ENCODE peak calls at places on chromosomes 16 and 17, in four cellular contexts. B is thoracic aorta, V is hypothalamus, Y is nephron progenitor cell. C is an unnamed sample.

GRCh38 chr17:9432867-9433495 is 142.6 kb downstream of the STX8 start:
- DNase-seq in B (no peak), V (no peak), Y (no peak), C (no peak)

GRCh38 chr17:28738680-28739384 is 5.0 kb upstream of the TRAF4 start:
- DNase-seq in B (no peak), Y (no peak), V (no peak), C (no peak)

GRCh38 chr17:78325076-78325712 is 34.7 kb downstream of the SOCS3 start:
- DNase-seq in V (no peak), B (no peak), Y (no peak), C (no peak)

GRCh38 chr17:20988001-20988641 is 54.7 kb downstream of the USP22 start:
- DNase-seq in V (no peak), Y (no peak), B (no peak), C (no peak)

GRCh38 chr17:12282056-12282455 is 261.4 kb downstream of the MAP2K4 start:
- DNase-seq in Y (no peak), V (no peak), B (no peak), C (no peak)

GRCh38 chr17:76188213-76189060 is 47.4 kb upstream of the FOXJ1 start:
- DNase-seq in B (no peak), Y (no peak), V (no peak), C (no peak)

GRCh38 chr16:12601290-12601900 is 202.3 kb downstream of the CPPED1 start:
- DNase-seq in B (no peak), V (no peak), Y (no peak), C (no peak)

GRCh38 chr17:33779399-33779697 is 475.7 kb upstream of the CCL2 start:
- DNase-seq in Y (no peak), V (no peak), B (no peak), C (no peak)

GRCh38 chr17:17154556-17154955 is 51.6 kb downstream of the PLD6 start:
- DNase-seq in V (no peak), Y (no peak), B (no peak), C (no peak)

GRCh38 chr17:79760197-79760906 is 17.6 kb upstream of the CBX2 start:
- DNase-seq in B (no peak), Y (no peak), V (no peak), C (no peak)

GRCh38 chr16:74984194-74984669 is 691 bp downstream of the WDR59 start:
- DNase-seq in V (no peak), Y (no peak), B (no peak), C (no peak)

GRCh38 chr16:14302031-14302398 is 230.9 kb downstream of the MRTFB start:
- DNase-seq in Y (peak), B (no peak), V (no peak), C (no peak)

GRCh38 chr16:17026600-17027242 is 444.0 kb downstream of the XYLT1 start:
- DNase-seq in V (no peak), B (no peak), Y (no peak), C (no peak)

GRCh38 chr17:51351890-51352289 is 91.5 kb downstream of the UTP18 start:
- DNase-seq in Y (no peak), B (no peak), V (no peak), C (no peak)

GRCh38 chr17:73710095-73710592 is 65.9 kb upstream of the SDK2 start:
- DNase-seq in V (peak), Y (peak), B (peak), C (no peak)

GRCh38 chr16:87353613-87354012 is 30.0 kb downstream of the FBXO31 start:
- DNase-seq in V (no peak), Y (no peak), B (no peak), C (no peak)

GRCh38 chr17:77095461-77095860 is 45.3 kb upstream of the SEC14L1 start:
- DNase-seq in V (no peak), B (no peak), Y (no peak), C (no peak)

GRCh38 chr16:81165411-81166097 is 69.4 kb upstream of the GCSH start:
- DNase-seq in Y (no peak), V (no peak), B (no peak), C (no peak)

GRCh38 chr16:67872631-67873434 is at the start of gene EDC4:
- DNase-seq in V (peak), Y (peak), B (peak), C (peak)

GRCh38 chr17:60410001-60410400 is 12.3 kb upstream of the CHCT1 start:
- DNase-seq in Y (no peak), B (no peak), V (no peak), C (no peak)

GRCh38 chr17:17206913-17207368 is 808 bp upstream of the PLD6 start:
- DNase-seq in B (no peak), Y (no peak), V (no peak), C (no peak)

GRCh38 chr17:564526-564925 is 150.1 kb downstream of the VPS53 start:
- DNase-seq in B (no peak), Y (no peak), V (no peak), C (no peak)

GRCh38 chr16:67571981-67572431 is 9.7 kb downstream of the CTCF start:
- DNase-seq in V (no peak), Y (no peak), B (no peak), C (no peak)

GRCh38 chr16:4370151-4370550 is 1.5 kb upstream of the VASN start:
- DNase-seq in B (no peak), V (no peak), Y (no peak), C (no peak)

GRCh38 chr17:40175928-40176327 is 1.3 kb upstream of the RAPGEFL1 start:
- DNase-seq in B (no peak), Y (no peak), V (no peak), C (no peak)

GRCh38 chr16:4206680-4207079 is 35.2 kb downstream of the SRL start:
- DNase-seq in B (no peak), V (no peak), Y (no peak), C (no peak)

GRCh38 chr17:80872999-80873951 is 118.4 kb upstream of the CHMP6 start:
- DNase-seq in Y (no peak), B (no peak), V (no peak), C (no peak)

GRCh38 chr17:56499799-56500388 is 93.6 kb upstream of the NOG start:
- DNase-seq in Y (peak), V (no peak), B (no peak), C (no peak)

GRCh38 chr17:16013943-16014407 is 14.4 kb downstream of the TTC19 start:
- DNase-seq in V (no peak), B (no peak), Y (no peak), C (no peak)

GRCh38 chr17:73911726-73912359 is 267.6 kb upstream of the SDK2 start:
- DNase-seq in B (no peak), Y (no peak), V (no peak), C (no peak)

GRCh38 chr16:52543654-52544053 is 3.3 kb downstream of the TOX3 start:
- DNase-seq in B (no peak), V (no peak), Y (no peak), C (no peak)

GRCh38 chr17:82439829-82440365 is 10.7 kb downstream of the CYBC1 start:
- DNase-seq in Y (no peak), V (no peak), B (no peak), C (peak)

GRCh38 chr17:79325707-79326106 is 251.1 kb downstream of the ENGASE start:
- DNase-seq in V (no peak), Y (peak), B (no peak), C (no peak)

GRCh38 chr16:49120631-49121030 is 161.0 kb downstream of the CBLN1 start:
- DNase-seq in V (no peak), Y (no peak), B (no peak), C (no peak)

GRCh38 chr16:58732545-58733247 is 1.4 kb downstream of the GOT2 start:
- DNase-seq in V (no peak), Y (no peak), B (no peak), C (no peak)

GRCh38 chr16:21001262-21001661 is 100.7 kb downstream of the LYRM1 start:
- DNase-seq in Y (peak), V (no peak), B (no peak), C (no peak)

GRCh38 chr17:30021708-30022317 is 80.4 kb downstream of the EFCAB5 start:
- DNase-seq in Y (peak), V (no peak), B (no peak), C (no peak)

GRCh38 chr16:30186782-30187555 is 3.6 kb downstream of the CORO1A start:
- DNase-seq in V (no peak), Y (peak), B (no peak), C (peak)

GRCh38 chr16:88703486-88704309 is 2.5 kb downstream of the RNF166 start:
- DNase-seq in Y (no peak), B (no peak), V (peak), C (no peak)

C was measured in suprapubic skin.